ENCODE peak calls at places on chromosomes 13 and 19, in ten cellular contexts. One of them, this sample, is unnamed.
A peak's percentile ranks its signal among the peaks of the same experiment; 100 is the strongest.

GRCh38 chr19:49691243-49692101 is 556 bp downstream of the CPT1C start:
- DNase-seq in lower lobe of right lung: peak; percentile 58
- DNase-seq in tibial artery: peak; percentile 57
- DNase-seq in uterus: peak; percentile 73
- DNase-seq in CD4-positive, alpha-beta memory T cell: no peak
- DNase-seq in substantia nigra: peak; percentile 42
- DNase-seq in heart left ventricle: peak; percentile 75
- DNase-seq in thoracic aorta: no peak
- DNase-seq in aorta: peak; percentile 76
- DNase-seq in Peyer's patch: peak; percentile 43
- DNase-seq in this sample: no peak

GRCh38 chr19:17327654-17328516 is 6.8 kb downstream of the ANO8 start:
- DNase-seq in lower lobe of right lung: peak; percentile 88
- DNase-seq in tibial artery: no peak
- DNase-seq in uterus: peak; percentile 75
- DNase-seq in CD4-positive, alpha-beta memory T cell: peak; percentile 39
- DNase-seq in substantia nigra: no peak
- DNase-seq in heart left ventricle: no peak
- DNase-seq in thoracic aorta: no peak
- DNase-seq in aorta: no peak
- DNase-seq in Peyer's patch: peak; percentile 77
- DNase-seq in this sample: peak; percentile 87

GRCh38 chr13:27556109-27556508 is 64.2 kb downstream of the LNX2 start:
- DNase-seq in lower lobe of right lung: no peak
- DNase-seq in tibial artery: peak; percentile 50
- DNase-seq in uterus: no peak
- DNase-seq in CD4-positive, alpha-beta memory T cell: no peak
- DNase-seq in substantia nigra: no peak
- DNase-seq in heart left ventricle: no peak
- DNase-seq in thoracic aorta: no peak
- DNase-seq in aorta: peak; percentile 73
- DNase-seq in Peyer's patch: no peak
- DNase-seq in this sample: no peak

GRCh38 chr19:42198676-42199439 is 18.6 kb downstream of the DEDD2 start:
- DNase-seq in lower lobe of right lung: no peak
- DNase-seq in tibial artery: no peak
- DNase-seq in uterus: no peak
- DNase-seq in CD4-positive, alpha-beta memory T cell: peak; percentile 84
- DNase-seq in substantia nigra: no peak
- DNase-seq in heart left ventricle: no peak
- DNase-seq in thoracic aorta: no peak
- DNase-seq in aorta: peak; percentile 58
- DNase-seq in Peyer's patch: peak; percentile 92
- DNase-seq in this sample: no peak

GRCh38 chr13:37364024-37364423 is 234.5 kb downstream of the POSTN start:
- DNase-seq in lower lobe of right lung: no peak
- DNase-seq in tibial artery: no peak
- DNase-seq in uterus: no peak
- DNase-seq in CD4-positive, alpha-beta memory T cell: no peak
- DNase-seq in substantia nigra: no peak
- DNase-seq in heart left ventricle: no peak
- DNase-seq in thoracic aorta: no peak
- DNase-seq in aorta: no peak
- DNase-seq in Peyer's patch: no peak
- DNase-seq in this sample: no peak

GRCh38 chr19:37468961-37469777 is at the start of gene ZNF570:
- DNase-seq in lower lobe of right lung: peak; percentile 93
- DNase-seq in tibial artery: peak; percentile 88
- DNase-seq in uterus: peak; percentile 88
- DNase-seq in CD4-positive, alpha-beta memory T cell: peak; percentile 87
- DNase-seq in substantia nigra: peak; percentile 84
- DNase-seq in heart left ventricle: peak; percentile 93
- DNase-seq in thoracic aorta: peak; percentile 62
- DNase-seq in aorta: peak; percentile 93
- DNase-seq in Peyer's patch: peak; percentile 88
- DNase-seq in this sample: peak; percentile 84

GRCh38 chr13:37640499-37640898 is 41.9 kb upstream of the POSTN start:
- DNase-seq in lower lobe of right lung: no peak
- DNase-seq in tibial artery: no peak
- DNase-seq in uterus: no peak
- DNase-seq in CD4-positive, alpha-beta memory T cell: no peak
- DNase-seq in substantia nigra: no peak
- DNase-seq in heart left ventricle: no peak
- DNase-seq in thoracic aorta: no peak
- DNase-seq in aorta: no peak
- DNase-seq in Peyer's patch: no peak
- DNase-seq in this sample: no peak

GRCh38 chr19:22327321-22327720 is 41.1 kb downstream of the ZNF729 start:
- DNase-seq in lower lobe of right lung: no peak
- DNase-seq in tibial artery: no peak
- DNase-seq in uterus: no peak
- DNase-seq in CD4-positive, alpha-beta memory T cell: no peak
- DNase-seq in substantia nigra: no peak
- DNase-seq in heart left ventricle: no peak
- DNase-seq in thoracic aorta: no peak
- DNase-seq in aorta: no peak
- DNase-seq in Peyer's patch: no peak
- DNase-seq in this sample: no peak

GRCh38 chr19:34508540-34508939 is 27.0 kb downstream of the WTIP start:
- DNase-seq in lower lobe of right lung: no peak
- DNase-seq in tibial artery: no peak
- DNase-seq in uterus: no peak
- DNase-seq in CD4-positive, alpha-beta memory T cell: no peak
- DNase-seq in substantia nigra: no peak
- DNase-seq in heart left ventricle: no peak
- DNase-seq in thoracic aorta: no peak
- DNase-seq in aorta: no peak
- DNase-seq in Peyer's patch: no peak
- DNase-seq in this sample: peak; percentile 13

GRCh38 chr13:109331898-109332297 is 454.5 kb downstream of the IRS2 start:
- DNase-seq in lower lobe of right lung: no peak
- DNase-seq in tibial artery: no peak
- DNase-seq in uterus: no peak
- DNase-seq in CD4-positive, alpha-beta memory T cell: no peak
- DNase-seq in substantia nigra: no peak
- DNase-seq in heart left ventricle: no peak
- DNase-seq in thoracic aorta: no peak
- DNase-seq in aorta: no peak
- DNase-seq in Peyer's patch: no peak
- DNase-seq in this sample: no peak

GRCh38 chr13:102089177-102089576 is 312.7 kb downstream of the FGF14 start:
- DNase-seq in lower lobe of right lung: no peak
- DNase-seq in tibial artery: no peak
- DNase-seq in uterus: no peak
- DNase-seq in CD4-positive, alpha-beta memory T cell: no peak
- DNase-seq in substantia nigra: no peak
- DNase-seq in heart left ventricle: no peak
- DNase-seq in thoracic aorta: no peak
- DNase-seq in aorta: no peak
- DNase-seq in Peyer's patch: no peak
- DNase-seq in this sample: no peak

GRCh38 chr19:10332965-10333757 is at the start of gene RAVER1:
- DNase-seq in lower lobe of right lung: peak; percentile 98
- DNase-seq in tibial artery: peak; percentile 96
- DNase-seq in uterus: peak; percentile 98
- DNase-seq in CD4-positive, alpha-beta memory T cell: peak; percentile 98
- DNase-seq in substantia nigra: peak; percentile 97
- DNase-seq in heart left ventricle: peak; percentile 98
- DNase-seq in thoracic aorta: peak; percentile 93
- DNase-seq in aorta: peak; percentile 98
- DNase-seq in Peyer's patch: peak; percentile 97
- DNase-seq in this sample: peak; percentile 95

GRCh38 chr19:10334340-10335148 is 1.2 kb upstream of the RAVER1 start:
- DNase-seq in lower lobe of right lung: peak; percentile 96
- DNase-seq in tibial artery: peak; percentile 96
- DNase-seq in uterus: peak; percentile 98
- DNase-seq in CD4-positive, alpha-beta memory T cell: peak; percentile 10
- DNase-seq in substantia nigra: peak; percentile 53
- DNase-seq in heart left ventricle: peak; percentile 97
- DNase-seq in thoracic aorta: peak; percentile 82
- DNase-seq in aorta: peak; percentile 95
- DNase-seq in Peyer's patch: peak; percentile 61
- DNase-seq in this sample: peak; percentile 98

GRCh38 chr19:10332158-10332964 is 968 bp downstream of the RAVER1 start:
- DNase-seq in lower lobe of right lung: no peak
- DNase-seq in tibial artery: no peak
- DNase-seq in uterus: no peak
- DNase-seq in CD4-positive, alpha-beta memory T cell: no peak
- DNase-seq in substantia nigra: no peak
- DNase-seq in heart left ventricle: no peak
- DNase-seq in thoracic aorta: no peak
- DNase-seq in aorta: no peak
- DNase-seq in Peyer's patch: no peak
- DNase-seq in this sample: no peak

GRCh38 chr19:10335149-10336053 is 2.1 kb upstream of the RAVER1 start:
- DNase-seq in lower lobe of right lung: no peak
- DNase-seq in tibial artery: no peak
- DNase-seq in uterus: no peak
- DNase-seq in CD4-positive, alpha-beta memory T cell: no peak
- DNase-seq in substantia nigra: no peak
- DNase-seq in heart left ventricle: peak; percentile 53
- DNase-seq in thoracic aorta: no peak
- DNase-seq in aorta: no peak
- DNase-seq in Peyer's patch: no peak
- DNase-seq in this sample: no peak

DNA sequence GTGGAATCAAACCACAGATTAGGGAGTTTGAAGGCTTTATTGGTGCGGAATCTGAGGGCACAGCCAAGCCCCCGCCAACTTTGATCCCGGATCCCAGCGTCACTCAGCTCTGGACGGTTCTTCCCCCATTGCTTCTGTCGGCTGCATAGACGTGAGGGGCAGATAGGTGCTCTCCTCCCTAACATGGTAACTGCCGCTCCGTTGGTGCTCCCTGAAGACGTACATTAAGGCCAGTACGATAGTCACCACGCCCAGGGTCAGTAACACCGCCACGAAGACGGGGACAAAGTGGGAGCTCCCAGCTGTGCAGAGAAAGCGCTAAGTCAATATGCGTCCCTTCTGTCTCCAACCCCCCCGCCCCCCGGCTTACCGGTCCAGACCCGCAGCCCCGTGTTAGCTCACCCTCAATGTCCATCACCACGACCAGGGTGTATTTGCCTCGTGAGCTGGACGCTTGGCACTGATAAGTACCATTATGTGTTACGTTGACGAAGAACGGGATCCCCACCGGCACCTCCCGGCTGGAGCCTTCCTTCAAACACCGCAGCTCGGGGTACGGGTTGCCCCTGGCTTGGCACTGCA is 520 bp upstream of the RAVER1 start:
- DNase-seq in lower lobe of right lung: no peak
- DNase-seq in tibial artery: no peak
- DNase-seq in uterus: no peak
- DNase-seq in CD4-positive, alpha-beta memory T cell: no peak
- DNase-seq in substantia nigra: no peak
- DNase-seq in heart left ventricle: no peak
- DNase-seq in thoracic aorta: no peak
- DNase-seq in aorta: no peak
- DNase-seq in Peyer's patch: no peak
- DNase-seq in this sample: no peak
- H3K27ac ChIP-seq in lower lobe of right lung: peak overlapping the region; percentile 88
- H3K27ac ChIP-seq in tibial artery: peak overlapping the region; percentile 80
- H3K27ac ChIP-seq in uterus: peak overlapping the region; percentile 94
- H3K27ac ChIP-seq in CD4-positive, alpha-beta memory T cell: peak overlapping the region; percentile 88
- H3K27ac ChIP-seq in substantia nigra: peak overlapping the region; percentile 94
- H3K27ac ChIP-seq in heart left ventricle: peak overlapping the region; percentile 90
- H3K27ac ChIP-seq in thoracic aorta: peak overlapping the region; percentile 83
- H3K27ac ChIP-seq in aorta: peak overlapping the region; percentile 55
- H3K27ac ChIP-seq in Peyer's patch: peak overlapping the region; percentile 85
- H3K27ac ChIP-seq in this sample: peak overlapping the region; percentile 79

GRCh38 chr19:11580665-11581418 is 3.4 kb upstream of the ACP5 start:
- DNase-seq in lower lobe of right lung: no peak
- DNase-seq in tibial artery: no peak
- DNase-seq in uterus: no peak
- DNase-seq in CD4-positive, alpha-beta memory T cell: no peak
- DNase-seq in substantia nigra: no peak
- DNase-seq in heart left ventricle: no peak
- DNase-seq in thoracic aorta: no peak
- DNase-seq in aorta: no peak
- DNase-seq in Peyer's patch: no peak
- DNase-seq in this sample: no peak
- H3K27ac ChIP-seq in lower lobe of right lung: peak overlapping the region; percentile 84
- H3K27ac ChIP-seq in tibial artery: no peak overlapping the region
- H3K27ac ChIP-seq in uterus: no peak overlapping the region
- H3K27ac ChIP-seq in CD4-positive, alpha-beta memory T cell: no peak overlapping the region
- H3K27ac ChIP-seq in substantia nigra: no peak overlapping the region
- H3K27ac ChIP-seq in heart left ventricle: peak overlapping the region; percentile 87
- H3K27ac ChIP-seq in thoracic aorta: no peak overlapping the region
- H3K27ac ChIP-seq in aorta: no peak overlapping the region
- H3K27ac ChIP-seq in Peyer's patch: peak overlapping the region; percentile 59
- H3K27ac ChIP-seq in this sample: peak overlapping the region; percentile 71

DNA sequence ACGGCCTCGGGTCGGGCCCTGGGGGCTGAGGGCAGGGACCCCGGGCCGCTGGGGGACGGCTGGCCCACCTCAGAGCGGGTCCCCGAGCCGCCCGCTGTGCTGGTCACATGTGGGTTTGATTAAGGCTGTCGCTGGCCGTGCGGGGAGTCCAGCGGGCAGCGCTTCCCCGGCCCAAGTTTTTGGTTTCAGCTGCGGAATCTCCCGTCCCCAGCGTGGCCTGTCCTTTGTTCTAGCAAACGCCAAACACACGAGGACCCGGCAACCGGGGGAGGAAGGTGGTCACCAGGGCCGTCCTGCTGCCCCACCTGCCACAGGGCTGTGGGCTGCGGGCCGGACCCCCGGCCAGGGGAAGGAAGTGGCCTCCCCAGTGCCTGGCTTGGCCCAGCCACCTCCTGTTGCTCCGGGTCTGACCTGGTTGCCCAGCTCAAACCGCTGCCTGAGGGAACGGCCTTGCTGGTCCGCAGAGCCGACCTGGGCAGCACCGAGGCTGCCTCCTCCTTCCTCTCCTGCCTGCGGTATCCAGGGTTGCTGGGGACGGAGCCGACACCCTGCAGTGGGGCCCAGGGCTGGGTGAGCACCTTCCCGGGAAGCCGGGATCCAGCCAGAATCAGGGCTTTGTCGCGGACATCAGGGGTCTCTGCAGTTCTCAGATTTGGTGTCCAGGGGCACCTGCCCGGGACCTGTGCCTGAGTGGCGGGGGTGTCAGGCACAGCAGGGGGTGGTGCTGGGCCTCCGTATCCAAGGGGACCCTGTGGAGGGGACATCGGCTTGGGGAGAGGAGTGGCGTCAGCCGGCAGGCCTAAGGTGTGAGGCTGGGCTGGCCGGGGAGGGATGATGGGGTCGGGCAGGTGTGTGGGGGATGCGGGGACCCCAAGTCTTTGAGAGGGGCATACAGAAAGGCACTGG is 2.2 kb downstream of the EFNA2 start:
- DNase-seq in lower lobe of right lung: no peak
- DNase-seq in tibial artery: no peak
- DNase-seq in uterus: no peak
- DNase-seq in CD4-positive, alpha-beta memory T cell: no peak
- DNase-seq in substantia nigra: no peak
- DNase-seq in heart left ventricle: no peak
- DNase-seq in thoracic aorta: no peak
- DNase-seq in aorta: no peak
- DNase-seq in Peyer's patch: no peak
- DNase-seq in this sample: no peak
- H3K27ac ChIP-seq in lower lobe of right lung: no peak overlapping the region
- H3K27ac ChIP-seq in tibial artery: no peak overlapping the region
- H3K27ac ChIP-seq in uterus: no peak overlapping the region
- H3K27ac ChIP-seq in CD4-positive, alpha-beta memory T cell: no peak overlapping the region
- H3K27ac ChIP-seq in substantia nigra: no peak overlapping the region
- H3K27ac ChIP-seq in heart left ventricle: no peak overlapping the region
- H3K27ac ChIP-seq in thoracic aorta: no peak overlapping the region
- H3K27ac ChIP-seq in aorta: no peak overlapping the region
- H3K27ac ChIP-seq in Peyer's patch: peak overlapping the region; percentile 79
- H3K27ac ChIP-seq in this sample: no peak overlapping the region

GRCh38 chr19:6663236-6664187 is 6.4 kb downstream of the TNFSF14 start:
- DNase-seq in lower lobe of right lung: no peak
- DNase-seq in tibial artery: no peak
- DNase-seq in uterus: no peak
- DNase-seq in CD4-positive, alpha-beta memory T cell: no peak
- DNase-seq in substantia nigra: no peak
- DNase-seq in heart left ventricle: no peak
- DNase-seq in thoracic aorta: no peak
- DNase-seq in aorta: no peak
- DNase-seq in Peyer's patch: no peak
- DNase-seq in this sample: no peak
- H3K27ac ChIP-seq in lower lobe of right lung: no peak overlapping the region
- H3K27ac ChIP-seq in tibial artery: no peak overlapping the region
- H3K27ac ChIP-seq in uterus: no peak overlapping the region
- H3K27ac ChIP-seq in CD4-positive, alpha-beta memory T cell: peak overlapping the region; percentile 52
- H3K27ac ChIP-seq in substantia nigra: no peak overlapping the region
- H3K27ac ChIP-seq in heart left ventricle: no peak overlapping the region
- H3K27ac ChIP-seq in thoracic aorta: no peak overlapping the region
- H3K27ac ChIP-seq in aorta: no peak overlapping the region
- H3K27ac ChIP-seq in Peyer's patch: no peak overlapping the region
- H3K27ac ChIP-seq in this sample: no peak overlapping the region

This sample was measured in breast epithelium.